ENCODE peak calls at places on chromosomes 13 and 19, in five cellular contexts. One of them, this sample, is unnamed.

GRCh38 chr19:53801257-53801656 is 22.9 kb downstream of the NLRP12 start:
- DNase-seq in brain microvascular endothelial cell: no peak
- DNase-seq in NCI-H2029 treated with DMSO at 0.1 percent for 48 hours: no peak
- DNase-seq in brain pericyte: no peak
- DNase-seq in GM12864: no peak
- DNase-seq in this sample: no peak

GRCh38 chr13:34886987-34887386 is 55.1 kb upstream of the NBEA start:
- DNase-seq in brain microvascular endothelial cell: no peak
- DNase-seq in NCI-H2029 treated with DMSO at 0.1 percent for 48 hours: no peak
- DNase-seq in brain pericyte: no peak
- DNase-seq in GM12864: no peak
- DNase-seq in this sample: no peak

GRCh38 chr19:10776900-10777650 is 58.9 kb downstream of the TMED1 start:
- DNase-seq in brain microvascular endothelial cell: no peak
- DNase-seq in NCI-H2029 treated with DMSO at 0.1 percent for 48 hours: no peak
- DNase-seq in brain pericyte: no peak
- DNase-seq in GM12864: no peak
- DNase-seq in this sample: no peak

GRCh38 chr19:6536138-6536671 is 5.4 kb downstream of the TNFSF9 start:
- DNase-seq in brain microvascular endothelial cell: peak; percentile 27
- DNase-seq in NCI-H2029 treated with DMSO at 0.1 percent for 48 hours: peak; percentile 35
- DNase-seq in brain pericyte: no peak
- DNase-seq in GM12864: peak; percentile 99
- DNase-seq in this sample: peak; percentile 99

GRCh38 chr13:32409561-32410440 is 18.1 kb downstream of the N4BP2L1 start:
- DNase-seq in brain microvascular endothelial cell: peak; percentile 50
- DNase-seq in NCI-H2029 treated with DMSO at 0.1 percent for 48 hours: peak; percentile 7
- DNase-seq in brain pericyte: peak; percentile 42
- DNase-seq in GM12864: no peak
- DNase-seq in this sample: no peak

GRCh38 chr13:21069561-21070004 is 8.2 kb upstream of the LATS2 start:
- DNase-seq in brain microvascular endothelial cell: peak; percentile 85
- DNase-seq in NCI-H2029 treated with DMSO at 0.1 percent for 48 hours: no peak
- DNase-seq in brain pericyte: peak; percentile 54
- DNase-seq in GM12864: no peak
- DNase-seq in this sample: no peak

GRCh38 chr19:9641810-9642209 is 20.8 kb upstream of the ZNF561 start:
- DNase-seq in brain microvascular endothelial cell: no peak
- DNase-seq in NCI-H2029 treated with DMSO at 0.1 percent for 48 hours: no peak
- DNase-seq in brain pericyte: no peak
- DNase-seq in GM12864: no peak
- DNase-seq in this sample: no peak

GRCh38 chr19:6233827-6234511 is 45.8 kb downstream of the MLLT1 start:
- DNase-seq in brain microvascular endothelial cell: no peak
- DNase-seq in NCI-H2029 treated with DMSO at 0.1 percent for 48 hours: no peak
- DNase-seq in brain pericyte: no peak
- DNase-seq in GM12864: no peak
- DNase-seq in this sample: no peak

GRCh38 chr19:16368385-16369305 is 44.0 kb downstream of the KLF2 start:
- DNase-seq in brain microvascular endothelial cell: no peak
- DNase-seq in NCI-H2029 treated with DMSO at 0.1 percent for 48 hours: no peak
- DNase-seq in brain pericyte: no peak
- DNase-seq in GM12864: no peak
- DNase-seq in this sample: no peak